ENCODE peak calls at places on chromosomes 5 and 9, in seven cellular contexts. C is H9; V is NCI-H1436; H is NCI-H1417; D is adrenal gland; W is CD8-positive, alpha-beta T cell; Y is choroid plexus epithelial cell. E is an unnamed sample.

GRCh38 chr9:89187950-89188349 is 9.3 kb upstream of the SHC3 start:
- DNase-seq in C (no peak), V (no peak), H (no peak), D (no peak), W (no peak), Y (no peak), E (no peak)

GRCh38 chr9:123174887-123175518 is 93.4 kb downstream of the STRBP start:
- DNase-seq in C (no peak), V (no peak), H (no peak), D (no peak), W (no peak), Y (no peak), E (no peak)

GRCh38 chr5:126723643-126724042 is 53.3 kb upstream of the LMNB1 start:
- DNase-seq in C (no peak), V (no peak), H (no peak), D (no peak), W (no peak), Y (peak), E (no peak)

GRCh38 chr5:137741-138140 is 45.8 kb downstream of the PLEKHG4B start:
- DNase-seq in C (no peak), V (no peak), H (no peak), D (no peak), W (no peak), Y (no peak), E (no peak)

GRCh38 chr5:16759147-16759800 is 142.5 kb upstream of the RETREG1 start:
- DNase-seq in C (no peak), V (no peak), H (no peak), D (no peak), W (no peak), Y (no peak), E (no peak)

GRCh38 chr9:97511762-97512429 is 10.4 kb downstream of the TMOD1 start:
- DNase-seq in C (no peak), V (no peak), H (no peak), D (no peak), W (no peak), Y (no peak), E (peak)

GRCh38 chr9:27569406-27569805 is 3.9 kb downstream of the C9orf72 start:
- DNase-seq in C (no peak), V (no peak), H (peak), D (no peak), W (no peak), Y (no peak), E (peak)

GRCh38 chr5:91865920-91866319 is 482.8 kb upstream of the ARRDC3 start:
- DNase-seq in C (no peak), V (no peak), H (no peak), D (no peak), W (no peak), Y (peak), E (no peak)

GRCh38 chr5:161676109-161676508 is 9.4 kb upstream of the GABRA6 start:
- DNase-seq in C (peak), V (no peak), H (peak), D (peak), W (no peak), Y (no peak), E (peak)

E was measured in MCF 10A.